ENCODE peak calls at places on chromosomes 12 and 14, in ten cellular contexts. S is HT1080; B is NCI-H1105; L is CD8-positive, alpha-beta T cell; P is Calu3; M is small intestine; J is mucosa of gallbladder; N is substantia nigra; R is cardiac fibroblast; I is AG04450. A is an unnamed sample.

GRCh38 chr12:77001181-77001758 is 64.1 kb downstream of the E2F7 start:
- DNase-seq in S (no peak), B (peak; percentile 63), L (no peak), P (no peak), M (no peak), J (no peak), N (no peak), R (no peak), I (no peak), A (no peak)

GRCh38 chr12:70359458-70360197 is 6.5 kb upstream of the KCNMB4 start:
- DNase-seq in S (no peak), B (no peak), L (no peak), P (no peak), M (no peak), J (no peak), N (no peak), R (peak; percentile 21), I (no peak), A (no peak)

GRCh38 chr12:12735301-12735700 is 18.1 kb downstream of the CDKN1B start:
- DNase-seq in S (peak; percentile 58), B (no peak), L (no peak), P (no peak), M (peak; percentile 38), J (no peak), N (no peak), R (peak; percentile 61), I (no peak), A (no peak)

GRCh38 chr12:124919646-124920352 is 5.3 kb upstream of the UBC start:
- DNase-seq in S (peak; percentile 76), B (no peak), L (peak; percentile 27), P (peak; percentile 57), M (peak; percentile 85), J (no peak), N (no peak), R (peak; percentile 31), I (no peak), A (no peak)

GRCh38 chr12:96198970-96199369 is 4.8 kb downstream of the ELK3 start:
- DNase-seq in S (peak; percentile 96), B (no peak), L (no peak), P (no peak), M (no peak), J (no peak), N (no peak), R (peak; percentile 79), I (peak; percentile 69), A (no peak)

GRCh38 chr14:70183991-70184390 is 4.8 kb downstream of the SLC8A3 start:
- DNase-seq in S (no peak), B (no peak), L (no peak), P (no peak), M (no peak), J (no peak), N (no peak), R (no peak), I (no peak), A (no peak)

GRCh38 chr14:93269341-93270068 is 62.4 kb downstream of the UBR7 start:
- DNase-seq in S (peak; percentile 60), B (no peak), L (no peak), P (no peak), M (no peak), J (no peak), N (peak; percentile 75), R (peak; percentile 36), I (peak; percentile 38), A (no peak)

GRCh38 chr12:28535216-28535615 is 345.0 kb downstream of the CCDC91 start:
- DNase-seq in S (peak; percentile 42), B (no peak), L (no peak), P (no peak), M (no peak), J (no peak), N (no peak), R (peak; percentile 63), I (no peak), A (no peak)

GRCh38 chr14:90760591-90761316 is 55.5 kb downstream of the TTC7B start:
- DNase-seq in S (peak; percentile 45), B (peak; percentile 22), L (no peak), P (peak; percentile 25), M (peak; percentile 43), J (no peak), N (no peak), R (peak; percentile 52), I (no peak), A (no peak)

GRCh38 chr14:24013654-24014514 is 25.2 kb downstream of the DHRS4L2 start:
- DNase-seq in S (peak; percentile 68), B (peak; percentile 79), L (peak; percentile 29), P (peak; percentile 64), M (peak; percentile 87), J (peak; percentile 66), N (peak; percentile 25), R (peak; percentile 77), I (peak; percentile 48), A (peak; percentile 49)

GRCh38 chr12:112159146-112159541 is 33.8 kb downstream of the TRAFD1 start:
- DNase-seq in S (no peak), B (no peak), L (no peak), P (no peak), M (no peak), J (no peak), N (no peak), R (no peak), I (no peak), A (no peak)

GRCh38 chr14:75274899-75275569 is 3.6 kb upstream of the FOS start:
- DNase-seq in S (no peak), B (no peak), L (peak; percentile 54), P (no peak), M (peak; percentile 51), J (peak; percentile 77), N (no peak), R (peak; percentile 44), I (no peak), A (no peak)

GRCh38 chr14:55580401-55581010 is 499 bp downstream of the KTN1 start:
- DNase-seq in S (peak; percentile 17), B (no peak), L (peak; percentile 41), P (peak; percentile 40), M (peak; percentile 27), J (peak; percentile 12), N (no peak), R (peak; percentile 20), I (no peak), A (no peak)